ENCODE peak calls at places on chromosomes 7 and 10, in six cellular contexts. O, Y, N, J, R and X are unnamed samples.

GRCh38 chr10:85791846-85792532 is 574.6 kb downstream of the GRID1 start:
- DNase-seq in O (no peak), N (no peak), J (no peak), Y (no peak), R (no peak), X (no peak)

GRCh38 chr7:54477083-54477482 is 65.1 kb upstream of the VSTM2A start:
- DNase-seq in J (no peak), R (no peak), N (no peak), Y (no peak), O (no peak), X (no peak)

GRCh38 chr7:94643771-94644545 is 12.0 kb downstream of the SGCE start:
- DNase-seq in Y (no peak), N (no peak), O (no peak), J (no peak), R (no peak), X (no peak)

GRCh38 chr7:102897856-102898531 is 14.8 kb upstream of the LRRC17 start:
- DNase-seq in J (no peak), O (no peak), N (no peak), R (peak; percentile 34), Y (no peak), X (no peak)

GRCh38 chr10:117370205-117370604 is 5.0 kb downstream of the PDZD8 start:
- DNase-seq in O (no peak), R (no peak), N (no peak), Y (no peak), J (peak; percentile 66), X (no peak)

GRCh38 chr7:123735539-123735938 is 13.3 kb downstream of the WASL start:
- DNase-seq in O (no peak), R (no peak), N (no peak), Y (no peak), J (no peak), X (no peak)

GRCh38 chr7:106640368-106641141 is 20.4 kb downstream of the CCDC71L start:
- DNase-seq in J (peak; percentile 81), N (no peak), Y (no peak), O (no peak), R (no peak), X (no peak)

GRCh38 chr10:71878327-71879034 is 27.4 kb upstream of the PSAP start:
- DNase-seq in R (peak; percentile 53), Y (no peak), O (no peak), N (no peak), J (no peak), X (no peak)

GRCh38 chr7:42156541-42156865 is 80.5 kb downstream of the GLI3 start:
- DNase-seq in J (no peak), R (no peak), O (no peak), Y (no peak), N (no peak), X (no peak)

GRCh38 chr7:158397885-158398284 is 189.7 kb downstream of the PTPRN2 start:
- DNase-seq in R (no peak), N (no peak), Y (no peak), J (no peak), O (no peak), X (no peak)

GRCh38 chr10:6068422-6068821 is 6.3 kb upstream of the IL2RA start:
- DNase-seq in R (peak; percentile 61), J (no peak), O (no peak), N (no peak), Y (peak; percentile 46), X (no peak)

GRCh38 chr7:25617219-25617618 is 388.9 kb upstream of the NPVF start:
- DNase-seq in O (no peak), Y (no peak), R (no peak), N (no peak), J (no peak), X (no peak)

GRCh38 chr7:150405584-150406310 is 26.6 kb downstream of the ZNF775 start:
- DNase-seq in J (peak; percentile 27), Y (peak; percentile 51), R (peak; percentile 40), N (no peak), O (no peak), X (no peak)

GRCh38 chr10:14958872-14959220 is 342 bp upstream of the MEIG1 start:
- DNase-seq in J (no peak), Y (no peak), O (no peak), N (no peak), R (no peak), X (no peak)

GRCh38 chr10:117740696-117741222 is 198.2 kb downstream of the EMX2 start:
- DNase-seq in J (no peak), O (no peak), R (no peak), N (no peak), Y (no peak), X (no peak)

GRCh38 chr7:109864263-109864662 is 1226.7 kb upstream of the LRRN3 start:
- DNase-seq in J (no peak), Y (no peak), O (no peak), N (no peak), R (no peak), X (no peak)

GRCh38 chr7:119999743-120000475 is 273.1 kb upstream of the KCND2 start:
- DNase-seq in O (no peak), N (no peak), R (no peak), Y (no peak), J (peak; percentile 24), X (no peak)

GRCh38 chr10:108791794-108792474 is 1131.4 kb downstream of the XPNPEP1 start:
- DNase-seq in R (no peak), J (peak; percentile 52), Y (no peak), N (no peak), O (no peak), X (no peak)

GRCh38 chr7:135179321-135179925 is 8.9 kb upstream of the CYREN start:
- DNase-seq in Y (no peak), O (no peak), N (no peak), R (no peak), J (no peak), X (no peak)

GRCh38 chr10:46293832-46294640 is 7.2 kb downstream of the ANTXRL start:
- DNase-seq in O (no peak), J (no peak), R (peak; percentile 28), N (no peak), Y (peak; percentile 15), X (no peak)

GRCh38 chr7:47232751-47233412 is 349.0 kb downstream of the TNS3 start:
- DNase-seq in J (no peak), N (no peak), Y (no peak), R (no peak), O (no peak), X (no peak)
- TF ChIP-seq CTCF in J (no peak), N (peak; percentile 26), Y (no peak), R (no peak), O (no peak), X (no peak)

GRCh38 chr10:63518690-63519288 is 2.4 kb upstream of the REEP3 start:
- DNase-seq in N (no peak), J (no peak), O (no peak), R (no peak), Y (no peak), X (no peak)

GRCh38 chr10:63522129-63522687 is 1.0 kb downstream of the REEP3 start:
- DNase-seq in Y (no peak), R (no peak), N (no peak), J (peak; percentile 47), O (no peak), X (no peak)

GRCh38 chr10:63521389-63522128 is at the start of gene REEP3:
- DNase-seq in N (peak; percentile 42), R (peak; percentile 56), Y (peak; percentile 66), J (peak; percentile 75), O (peak; percentile 78), X (peak; percentile 12)

GRCh38 chr10:63523015-63523414 is 1.8 kb downstream of the REEP3 start:
- DNase-seq in R (no peak), J (no peak), O (no peak), Y (no peak), N (no peak), X (no peak)

DNA sequence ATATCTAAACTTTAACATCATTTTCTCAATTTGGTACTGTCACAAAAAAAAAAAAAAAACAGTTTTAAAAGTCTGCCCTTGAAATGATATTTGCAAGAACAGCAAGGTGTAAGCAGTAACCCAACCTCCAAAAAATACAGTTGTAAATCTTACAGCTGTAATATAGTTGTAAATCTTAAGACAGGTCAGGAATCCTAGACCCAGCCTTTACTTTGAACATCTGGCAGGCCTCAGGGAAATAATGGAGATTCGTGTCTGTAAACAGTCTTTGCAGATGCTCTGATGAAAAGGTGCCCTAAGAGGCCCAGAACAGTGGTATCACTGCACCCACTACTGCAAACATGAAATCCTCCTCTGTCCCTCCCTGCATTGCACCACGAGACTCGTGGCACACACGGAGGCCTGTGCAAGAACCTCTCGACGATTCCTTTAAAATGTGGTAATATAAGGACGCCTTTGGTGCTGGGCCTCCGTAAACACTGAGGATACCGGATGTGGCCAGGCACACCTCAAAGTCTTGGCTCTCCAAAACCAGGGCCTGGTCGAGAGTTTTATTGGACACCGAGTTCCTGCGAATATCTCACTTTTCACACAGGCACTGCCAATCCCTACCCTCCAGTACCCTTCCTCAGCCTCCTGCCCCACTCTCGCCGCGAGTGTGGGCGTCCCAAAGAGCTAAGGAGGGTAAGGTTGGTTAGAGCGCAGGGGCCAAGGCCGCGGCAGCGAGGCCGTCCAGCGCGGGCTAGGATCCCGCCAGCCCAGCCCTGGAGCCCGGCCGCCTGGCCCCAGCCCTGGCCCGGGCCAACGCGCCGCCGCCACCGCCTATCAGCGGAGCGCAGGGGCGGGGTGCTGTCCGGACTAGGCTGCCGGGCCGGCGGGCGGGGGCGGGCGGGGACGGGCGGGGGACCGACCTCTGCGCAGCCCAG is 475 bp upstream of the REEP3 start:
- DNase-seq in J (peak; percentile 28), O (peak; percentile 76), R (peak; percentile 79), Y (peak; percentile 74), N (peak; percentile 34), X (no peak)
- TF ChIP-seq POLR2A in J (peak; percentile 22), O (no peak), R (no peak), Y (peak; percentile 40), N (no peak), X (no peak)

DNA sequence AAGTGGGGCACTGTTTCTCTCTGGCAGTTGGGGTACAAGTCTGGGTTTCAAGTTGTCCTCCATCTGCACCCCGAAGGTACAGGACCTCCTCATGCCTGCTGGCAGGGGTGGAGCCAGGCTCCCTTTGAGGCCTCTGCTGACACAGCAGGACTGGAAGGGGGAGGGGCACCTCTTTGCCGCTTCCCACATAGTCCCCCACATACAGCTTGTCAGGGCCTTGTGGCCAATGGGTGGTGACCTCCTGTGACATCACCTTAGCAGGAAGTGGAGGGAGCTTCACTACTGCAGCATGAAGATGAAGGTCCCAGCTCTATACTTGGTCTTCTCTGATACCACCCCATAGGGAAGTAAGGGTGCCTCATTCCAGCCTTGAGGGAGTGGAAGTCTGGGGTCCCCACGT is 167.8 kb downstream of the RAMP3 start:
- DNase-seq in R (no peak), J (no peak), N (no peak), O (no peak), Y (no peak), X (no peak)
- TF ChIP-seq CTCF in R (no peak), J (no peak), N (no peak), O (no peak), Y (no peak), X (no peak)

GRCh38 chr7:145863-146262 is 46.5 kb upstream of the FAM20C start:
- DNase-seq in O (no peak), Y (no peak), J (no peak), N (no peak), R (no peak), X (no peak)

GRCh38 chr7:149856-150636 is 42.3 kb upstream of the FAM20C start:
- DNase-seq in J (no peak), O (peak; percentile 75), R (peak; percentile 67), Y (peak; percentile 52), N (peak; percentile 13), X (no peak)

GRCh38 chr7:148543-148931 is 43.8 kb upstream of the FAM20C start:
- DNase-seq in Y (no peak), N (no peak), O (no peak), R (no peak), J (no peak), X (no peak)

GRCh38 chr7:150811-151221 is 41.6 kb upstream of the FAM20C start:
- DNase-seq in J (no peak), Y (no peak), R (peak; percentile 48), O (peak; percentile 47), N (no peak), X (no peak)

GRCh38 chr7:148932-149855 is 43.2 kb upstream of the FAM20C start:
- DNase-seq in O (peak; percentile 98), N (peak; percentile 97), Y (peak; percentile 97), R (peak; percentile 98), J (peak; percentile 99), X (peak; percentile 93)
- TF ChIP-seq POLR2A in O (peak; percentile 87), N (peak; percentile 86), Y (peak; percentile 81), R (peak; percentile 80), J (peak; percentile 79), X (peak; percentile 10)